ENCODE peak calls at places on chromosome 3, in nine cellular contexts. H is M059J; R is stimulated activated CD4-positive, alpha-beta T cell treated with anti-CD3 and anti-CD28 coated beads, Interleukin-2, amount 100 ng/mL, for 48 hours; T is astrocyte of the spinal cord; D is sigmoid colon; V is NCI-H2081 treated with DMSO at 0.1 percent for 48 hours; Z is LoVo; W is Calu3; K is NCI-H187. J is an unnamed sample.

GRCh38 chr3:57856675-57857074 is 100.6 kb downstream of the SLMAP start:
- DNase-seq in H (peak), R (no peak), T (no peak), D (no peak), V (no peak), Z (no peak), W (no peak), K (no peak), J (no peak)

GRCh38 chr3:117252208-117252607 is 542.6 kb downstream of the TUSC7 start:
- DNase-seq in H (peak), R (no peak), T (peak), D (no peak), V (no peak), Z (peak), W (peak), K (no peak), J (no peak)

GRCh38 chr3:126480864-126481263 is 5.2 kb upstream of the ZXDC start:
- DNase-seq in H (no peak), R (no peak), T (no peak), D (no peak), V (no peak), Z (no peak), W (no peak), K (no peak), J (no peak)

GRCh38 chr3:140096037-140096436 is 161.1 kb downstream of the CLSTN2 start:
- DNase-seq in H (no peak), R (no peak), T (no peak), D (no peak), V (no peak), Z (no peak), W (no peak), K (no peak), J (no peak)

GRCh38 chr3:112374334-112374734 is 41.4 kb downstream of the CD200 start:
- DNase-seq in H (peak), R (no peak), T (no peak), D (no peak), V (no peak), Z (no peak), W (no peak), K (no peak), J (no peak)

GRCh38 chr3:16365454-16366128 is 100.6 kb downstream of the OXNAD1 start:
- DNase-seq in H (no peak), R (no peak), T (no peak), D (no peak), V (no peak), Z (no peak), W (no peak), K (no peak), J (no peak)

GRCh38 chr3:81426826-81427565 is 334.4 kb downstream of the GBE1 start:
- DNase-seq in H (no peak), R (no peak), T (no peak), D (no peak), V (no peak), Z (no peak), W (no peak), K (no peak), J (no peak)

GRCh38 chr3:158802399-158803023 is 657 bp downstream of the MFSD1 start:
- DNase-seq in H (no peak), R (no peak), T (no peak), D (no peak), V (no peak), Z (peak), W (no peak), K (no peak), J (no peak)

GRCh38 chr3:61938878-61939549 is 377.6 kb downstream of the PTPRG start:
- DNase-seq in H (no peak), R (no peak), T (no peak), D (no peak), V (no peak), Z (no peak), W (no peak), K (no peak), J (no peak)

GRCh38 chr3:152384412-152384811 is 115.7 kb downstream of the MBNL1 start:
- DNase-seq in H (no peak), R (no peak), T (no peak), D (no peak), V (no peak), Z (no peak), W (no peak), K (no peak), J (no peak)

GRCh38 chr3:139020868-139021234 is at the start of gene PRR23B:
- DNase-seq in H (no peak), R (no peak), T (no peak), D (no peak), V (no peak), Z (no peak), W (no peak), K (no peak), J (no peak)

GRCh38 chr3:143737065-143737464 is 111.2 kb downstream of the SLC9A9 start:
- DNase-seq in H (no peak), R (no peak), T (no peak), D (no peak), V (no peak), Z (no peak), W (no peak), K (no peak), J (no peak)

GRCh38 chr3:192409838-192410683 is 317.3 kb downstream of the FGF12 start:
- DNase-seq in H (peak), R (no peak), T (peak), D (no peak), V (no peak), Z (no peak), W (peak), K (no peak), J (no peak)

GRCh38 chr3:181713673-181714270 is 2.0 kb downstream of the SOX2 start:
- DNase-seq in H (no peak), R (no peak), T (peak), D (no peak), V (no peak), Z (no peak), W (no peak), K (no peak), J (no peak)

GRCh38 chr3:142940000-142940399 is 23.5 kb downstream of the PAQR9 start:
- DNase-seq in H (no peak), R (no peak), T (no peak), D (no peak), V (no peak), Z (no peak), W (no peak), K (no peak), J (no peak)

GRCh38 chr3:176987901-176988300 is 209.4 kb downstream of the TBL1XR1 start:
- DNase-seq in H (peak), R (no peak), T (no peak), D (no peak), V (no peak), Z (no peak), W (no peak), K (no peak), J (no peak)

GRCh38 chr3:175493296-175493695 is 634.2 kb downstream of the NAALADL2 start:
- DNase-seq in H (no peak), R (no peak), T (no peak), D (no peak), V (no peak), Z (no peak), W (no peak), K (no peak), J (no peak)

GRCh38 chr3:17466028-17466427 is 276.4 kb downstream of the TBC1D5 start:
- DNase-seq in H (no peak), R (no peak), T (no peak), D (no peak), V (no peak), Z (no peak), W (no peak), K (no peak), J (no peak)

GRCh38 chr3:17639765-17640164 is 102.7 kb downstream of the TBC1D5 start:
- DNase-seq in H (peak), R (no peak), T (peak), D (no peak), V (no peak), Z (peak), W (peak), K (no peak), J (no peak)

GRCh38 chr3:136250862-136251460 is 821 bp downstream of the PCCB start:
- DNase-seq in H (peak), R (peak), T (peak), D (peak), V (peak), Z (peak), W (peak), K (no peak), J (peak)

GRCh38 chr3:4813855-4814254 is 165.4 kb upstream of the BHLHE40 start:
- DNase-seq in H (no peak), R (no peak), T (peak), D (no peak), V (no peak), Z (no peak), W (no peak), K (no peak), J (no peak)

GRCh38 chr3:95343228-95343627 is 1280.4 kb downstream of the NSUN3 start:
- DNase-seq in H (no peak), R (no peak), T (no peak), D (no peak), V (no peak), Z (peak), W (no peak), K (no peak), J (no peak)